ENCODE peak calls at places on chromosomes 12 and 14, in seven cellular contexts. M is foreskin fibroblast, C is B cell, G is BJ, W is lung, R is neural progenitor cell, N is prostate gland. Z is an unnamed sample.

GRCh38 chr12:10618338-10618987 is 5.1 kb upstream of the MAGOHB start:
- DNase-seq in M (peak; percentile 87), C (no peak), G (peak; percentile 57), W (no peak), R (no peak), N (no peak), Z (no peak)

GRCh38 chr14:22926316-22926715 is 2.9 kb downstream of the PRMT5 start:
- DNase-seq in M (no peak), C (no peak), G (no peak), W (no peak), R (no peak), N (no peak), Z (no peak)

GRCh38 chr12:104748356-104748755 is 209.7 kb downstream of the SLC41A2 start:
- DNase-seq in M (no peak), C (no peak), G (no peak), W (no peak), R (no peak), N (no peak), Z (no peak)

GRCh38 chr12:6226002-6226700 is 26.0 kb downstream of the CD9 start:
- DNase-seq in M (no peak), C (no peak), G (no peak), W (no peak), R (no peak), N (peak; percentile 91), Z (no peak)

GRCh38 chr12:129381717-129382116 is 522.1 kb downstream of the TMEM132D start:
- DNase-seq in M (no peak), C (no peak), G (no peak), W (no peak), R (no peak), N (no peak), Z (no peak)

GRCh38 chr12:60577607-60578006 is 981.8 kb downstream of the SLC16A7 start:
- DNase-seq in M (no peak), C (no peak), G (no peak), W (no peak), R (no peak), N (no peak), Z (no peak)

GRCh38 chr12:67439611-67440010 is 170.5 kb downstream of the CAND1 start:
- DNase-seq in M (no peak), C (no peak), G (no peak), W (no peak), R (no peak), N (no peak), Z (no peak)

GRCh38 chr12:1927751-1928351 is 9.4 kb upstream of the CACNA2D4 start:
- DNase-seq in M (peak; percentile 16), C (no peak), G (no peak), W (no peak), R (no peak), N (no peak), Z (no peak)

GRCh38 chr14:58077621-58078020 is 74.4 kb downstream of the ARMH4 start:
- DNase-seq in M (peak; percentile 40), C (no peak), G (peak; percentile 43), W (no peak), R (no peak), N (no peak), Z (no peak)

GRCh38 chr14:100350283-100350926 is 27.3 kb downstream of the SLC25A47 start:
- DNase-seq in M (no peak), C (no peak), G (no peak), W (no peak), R (no peak), N (no peak), Z (no peak)

GRCh38 chr14:55271572-55272414 is 572 bp downstream of the FBXO34 start:
- DNase-seq in M (peak; percentile 85), C (peak; percentile 87), G (peak; percentile 10), W (peak; percentile 68), R (peak; percentile 83), N (peak; percentile 71), Z (peak; percentile 58)

GRCh38 chr12:68080577-68080976 is 79.0 kb downstream of the IFNG start:
- DNase-seq in M (no peak), C (no peak), G (no peak), W (no peak), R (peak; percentile 66), N (no peak), Z (no peak)

GRCh38 chr14:24852312-24853060 is 197.5 kb downstream of the STXBP6 start:
- DNase-seq in M (no peak), C (no peak), G (no peak), W (no peak), R (peak; percentile 15), N (no peak), Z (no peak)

GRCh38 chr14:32933943-32934890 is 4.5 kb upstream of the NPAS3 start:
- DNase-seq in M (peak; percentile 54), C (no peak), G (no peak), W (no peak), R (peak; percentile 86), N (no peak), Z (peak; percentile 12)

GRCh38 chr14:28652782-28653181 is 113.8 kb upstream of the FOXG1 start:
- DNase-seq in M (peak; percentile 52), C (no peak), G (no peak), W (no peak), R (no peak), N (no peak), Z (no peak)

GRCh38 chr12:67151891-67152290 is 117.3 kb upstream of the CAND1 start:
- DNase-seq in M (peak; percentile 1), C (no peak), G (no peak), W (no peak), R (no peak), N (no peak), Z (no peak)

GRCh38 chr14:22096511-22096890 is 422.9 kb upstream of the OR4E1 start:
- DNase-seq in M (no peak), C (no peak), G (no peak), W (no peak), R (no peak), N (no peak), Z (no peak)

GRCh38 chr12:23760495-23760894 is 189.0 kb downstream of the SOX5 start:
- DNase-seq in M (no peak), C (no peak), G (no peak), W (no peak), R (peak; percentile 72), N (no peak), Z (no peak)

GRCh38 chr12:20206410-20206809 is 161.9 kb upstream of the PDE3A start:
- DNase-seq in M (no peak), C (no peak), G (no peak), W (no peak), R (no peak), N (no peak), Z (no peak)
- TF ChIP-seq CTCF in M (no peak), C (no peak), G (no peak), W (no peak), R (no peak), N (no peak), Z (no peak)

DNA sequence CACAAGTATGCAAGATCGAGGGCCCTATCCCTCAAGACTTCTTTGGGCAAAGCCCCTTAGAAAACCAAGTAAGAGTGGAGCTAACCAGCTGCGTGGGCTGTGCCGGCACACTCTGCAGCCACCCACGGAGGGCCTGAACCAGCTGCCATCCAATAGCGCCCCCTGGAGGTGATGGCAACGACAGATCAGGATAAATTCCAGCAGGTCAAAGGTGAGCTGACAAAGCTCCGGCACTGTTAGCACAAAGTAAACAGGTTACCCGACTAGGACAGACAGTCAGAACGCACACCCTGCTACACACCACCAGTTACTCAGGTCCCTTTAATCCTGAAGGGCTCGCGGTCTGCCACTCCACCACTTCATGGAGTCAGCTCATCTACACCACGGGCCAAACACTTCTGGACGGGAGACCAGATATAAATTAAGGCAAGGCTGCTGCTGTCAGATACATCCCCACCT is 4.9 kb downstream of the ZBTB39 start:
- DNase-seq in M (peak; percentile 75), C (peak; percentile 74), G (no peak), W (peak; percentile 74), R (peak; percentile 88), N (peak; percentile 53), Z (peak; percentile 78)
- TF ChIP-seq CTCF in M (peak; percentile 77), C (peak; percentile 76), G (peak; percentile 79), W (peak; percentile 62), R (peak; percentile 90), N (peak; percentile 30), Z (peak; percentile 71)

DNA sequence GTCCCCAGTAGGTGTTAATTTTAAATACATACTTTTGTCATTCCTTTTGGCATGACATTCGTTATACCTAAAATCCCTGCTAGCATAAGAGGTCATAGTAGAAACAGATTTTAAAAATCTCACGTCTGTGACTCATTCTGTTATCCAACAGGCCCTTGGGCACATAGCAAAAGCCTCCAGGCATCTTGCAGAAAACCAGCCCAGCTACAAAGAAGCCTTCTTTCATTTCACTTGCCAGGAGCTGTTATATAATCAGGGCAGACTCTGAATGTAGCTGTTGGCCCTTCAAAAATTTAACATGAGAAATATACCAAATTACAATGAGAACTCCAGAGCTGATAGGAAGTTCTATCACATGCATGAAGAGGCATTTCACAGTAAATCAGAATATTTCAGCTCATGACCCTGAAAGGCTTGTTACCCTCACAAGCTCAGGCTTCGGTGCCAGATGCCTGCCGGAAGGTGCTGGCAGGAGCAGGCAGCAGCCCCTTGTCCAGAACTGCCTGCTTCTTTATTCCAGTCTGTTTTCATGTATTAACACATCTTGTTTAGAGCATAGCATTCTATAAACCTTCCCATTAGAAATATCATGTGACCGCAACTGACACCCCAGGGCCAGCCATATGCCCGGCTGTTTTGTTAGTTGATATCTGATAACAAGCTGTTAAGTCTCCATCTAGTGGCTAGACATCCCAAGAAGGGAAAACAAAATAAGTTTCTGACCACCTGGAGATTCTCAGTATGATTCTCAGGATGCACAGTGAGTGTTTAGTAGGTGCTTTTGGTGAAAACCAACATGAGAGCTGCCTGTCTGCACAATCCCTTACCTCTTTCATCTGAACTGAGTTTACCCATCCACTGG is 17.8 kb downstream of the E2F7 start:
- DNase-seq in M (peak; percentile 58), C (no peak), G (no peak), W (no peak), R (no peak), N (no peak), Z (no peak)
- TF ChIP-seq CTCF in M (peak; percentile 33), C (no peak), G (peak; percentile 32), W (no peak), R (no peak), N (no peak), Z (no peak)

GRCh38 chr12:28872654-28873268 is 276.3 kb upstream of the FAR2 start:
- DNase-seq in M (peak; percentile 81), C (no peak), G (no peak), W (peak; percentile 34), R (peak; percentile 72), N (no peak), Z (peak; percentile 79)

GRCh38 chr12:28874758-28875157 is 274.3 kb upstream of the FAR2 start:
- DNase-seq in M (no peak), C (no peak), G (no peak), W (no peak), R (no peak), N (no peak), Z (no peak)

GRCh38 chr12:28878629-28879028 is 270.4 kb upstream of the FAR2 start:
- DNase-seq in M (no peak), C (no peak), G (no peak), W (no peak), R (no peak), N (no peak), Z (no peak)

GRCh38 chr12:28879379-28879778 is 269.7 kb upstream of the FAR2 start:
- DNase-seq in M (no peak), C (no peak), G (no peak), W (no peak), R (no peak), N (no peak), Z (no peak)

DNA sequence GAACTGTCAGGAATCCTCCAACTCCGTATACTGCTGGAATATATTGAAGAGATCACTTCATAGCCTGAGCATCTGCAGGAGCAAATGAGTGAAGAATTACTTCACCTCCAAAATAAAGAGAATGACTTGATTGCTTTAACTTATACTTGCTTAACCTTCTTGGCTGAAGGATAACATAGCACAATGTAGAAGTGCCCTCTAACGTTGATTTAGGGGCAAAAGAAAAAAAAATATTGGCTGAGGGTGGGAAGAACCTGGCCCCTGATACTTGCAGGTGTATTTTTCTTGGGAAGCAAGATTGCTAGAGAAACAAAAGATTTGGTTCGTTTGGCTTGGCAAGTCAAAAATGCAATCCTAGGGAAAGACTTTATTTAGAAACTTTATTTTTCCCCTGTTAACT is 272.7 kb upstream of the FAR2 start:
- DNase-seq in M (no peak), C (no peak), G (no peak), W (no peak), R (no peak), N (no peak), Z (no peak)
- TF ChIP-seq CTCF in M (no peak), C (no peak), G (no peak), W (no peak), R (no peak), N (no peak), Z (no peak)

Z was measured in Calu3.